ENCODE peak calls at places on chromosome 12, in seven cellular contexts. One of them, this sample, is unnamed. For H3K4me1, the result is how much of the 10 kb centered on the place peaks cover.

GRCh38 chr12:56189918-56190694 is 823 bp upstream of the SMARCC2 start:
- DNase-seq in spleen: peak
- DNase-seq in upper lobe of left lung: peak
- DNase-seq in transverse colon: peak
- DNase-seq in stomach: peak
- DNase-seq in A549: peak
- DNase-seq in HCT116: peak
- DNase-seq in this sample: peak

GRCh38 chr12:27899151-27899661 is 73.3 kb downstream of the PTHLH start:
- DNase-seq in stomach: no peak
- DNase-seq in A549: peak
- DNase-seq in transverse colon: no peak
- DNase-seq in HCT116: no peak
- DNase-seq in upper lobe of left lung: no peak
- DNase-seq in spleen: no peak
- DNase-seq in this sample: no peak

GRCh38 chr12:130014485-130014807 is 110.6 kb upstream of the TMEM132D start:
- DNase-seq in transverse colon: no peak
- DNase-seq in HCT116: no peak
- DNase-seq in A549: peak
- DNase-seq in upper lobe of left lung: no peak
- DNase-seq in stomach: no peak
- DNase-seq in spleen: no peak
- DNase-seq in this sample: no peak

GRCh38 chr12:56078931-56079728 is 835 bp upstream of the ERBB3 start:
- DNase-seq in spleen: peak
- DNase-seq in transverse colon: peak
- DNase-seq in HCT116: peak
- DNase-seq in stomach: peak
- DNase-seq in upper lobe of left lung: peak
- DNase-seq in A549: peak
- DNase-seq in this sample: peak

GRCh38 chr12:51270067-51270846 is at the start of gene SMAGP:
- DNase-seq in upper lobe of left lung: peak
- DNase-seq in transverse colon: peak
- DNase-seq in spleen: peak
- DNase-seq in stomach: peak
- DNase-seq in HCT116: no peak
- DNase-seq in A549: peak
- DNase-seq in this sample: peak

GRCh38 chr12:14665354-14666348 is 30.7 kb downstream of the GUCY2C start:
- DNase-seq in stomach: no peak
- DNase-seq in A549: peak
- DNase-seq in transverse colon: no peak
- DNase-seq in upper lobe of left lung: no peak
- DNase-seq in HCT116: peak
- DNase-seq in spleen: no peak
- DNase-seq in this sample: no peak

GRCh38 chr12:22529281-22530060 is 14.9 kb downstream of the C2CD5 start:
- DNase-seq in A549: peak
- DNase-seq in transverse colon: no peak
- DNase-seq in HCT116: no peak
- DNase-seq in stomach: no peak
- DNase-seq in upper lobe of left lung: no peak
- DNase-seq in spleen: no peak
- DNase-seq in this sample: no peak

GRCh38 chr12:77925536-77926108 is 94.9 kb downstream of the NAV3 start:
- DNase-seq in upper lobe of left lung: peak
- DNase-seq in stomach: peak
- DNase-seq in A549: peak
- DNase-seq in spleen: peak
- DNase-seq in HCT116: peak
- DNase-seq in transverse colon: peak
- DNase-seq in this sample: peak

GRCh38 chr12:62802981-62803380 is 132.0 kb downstream of the PPM1H start:
- DNase-seq in transverse colon: no peak
- DNase-seq in upper lobe of left lung: no peak
- DNase-seq in A549: no peak
- DNase-seq in stomach: no peak
- DNase-seq in HCT116: no peak
- DNase-seq in spleen: no peak
- DNase-seq in this sample: no peak

DNA sequence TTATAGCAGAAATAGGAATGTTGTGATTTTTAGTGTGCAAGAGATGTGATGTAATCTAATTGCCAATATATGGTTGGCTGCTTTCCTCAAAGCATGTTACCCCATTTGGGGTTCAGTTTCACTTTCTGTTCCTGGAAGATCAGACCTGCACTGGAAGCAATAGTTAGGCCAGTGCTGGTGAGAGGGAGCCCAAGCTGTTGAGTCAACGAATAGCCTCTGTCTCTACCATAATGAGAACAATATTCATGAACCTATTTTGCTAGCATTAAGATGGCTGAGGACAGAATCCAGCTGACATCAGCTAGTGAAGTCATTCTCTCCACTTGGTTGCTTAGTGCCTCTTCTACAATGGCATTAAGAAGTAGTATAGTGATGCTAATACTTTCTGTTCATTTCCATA is 379.9 kb upstream of the DCN start:
- DNase-seq in transverse colon: no peak
- DNase-seq in HCT116: no peak
- DNase-seq in stomach: no peak
- DNase-seq in upper lobe of left lung: no peak
- DNase-seq in A549: no peak
- DNase-seq in spleen: no peak
- DNase-seq in this sample: no peak
- H3K4me1 ChIP-seq in transverse colon: under half
- H3K4me1 ChIP-seq in HCT116: under half
- H3K4me1 ChIP-seq in stomach: under half
- H3K4me1 ChIP-seq in upper lobe of left lung: under half
- H3K4me1 ChIP-seq in A549: under half
- H3K4me1 ChIP-seq in spleen: under half
- H3K4me1 ChIP-seq in this sample: under half

DNA sequence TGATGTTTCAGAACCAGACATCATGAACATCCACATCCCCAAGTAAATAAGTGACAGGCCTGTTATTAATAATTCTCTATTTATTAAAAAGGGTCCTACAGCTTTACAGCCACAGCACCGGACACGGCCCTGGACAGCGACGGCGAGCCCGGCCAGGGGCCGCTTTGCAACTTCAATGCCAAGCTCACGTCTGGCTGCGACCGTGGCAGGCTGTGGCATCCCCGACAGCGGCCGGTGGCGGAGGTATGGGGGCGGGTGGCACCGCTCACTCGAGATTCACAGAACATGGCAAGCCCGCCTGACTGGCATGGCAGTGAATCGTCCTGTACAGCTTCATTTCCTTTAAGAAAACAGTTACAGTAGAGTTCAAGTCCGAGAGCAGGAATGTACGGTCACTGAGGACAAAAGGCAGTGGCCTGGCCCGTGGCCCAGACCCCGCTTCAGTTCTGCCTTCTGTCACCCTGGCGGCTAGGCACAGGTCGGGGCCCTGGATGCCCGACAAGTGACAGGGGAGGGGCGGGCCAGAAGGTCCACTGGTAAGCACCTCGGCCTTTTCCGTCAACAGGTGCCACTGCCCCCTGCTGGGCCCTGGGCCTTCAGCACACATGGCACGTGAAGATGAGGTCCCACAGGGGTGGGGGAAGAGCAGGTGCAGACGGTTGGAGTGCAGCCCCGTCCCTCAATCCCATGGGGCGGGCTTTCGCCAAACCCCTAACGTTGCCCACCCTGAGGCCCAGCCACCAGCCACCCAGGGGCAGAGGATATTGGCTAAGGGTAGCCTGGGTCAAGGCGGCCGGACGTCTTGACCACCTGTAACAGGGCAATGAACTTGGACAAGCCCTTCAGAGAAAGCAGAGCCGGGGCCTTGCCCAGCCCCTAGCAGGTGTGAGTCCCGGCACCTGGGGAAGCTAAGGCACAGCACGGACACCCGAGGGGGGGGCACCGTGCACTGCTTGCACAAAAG is 30.3 kb downstream of the HIP1R start:
- DNase-seq in transverse colon: no peak
- DNase-seq in A549: peak
- DNase-seq in HCT116: peak
- DNase-seq in upper lobe of left lung: peak
- DNase-seq in stomach: peak
- DNase-seq in spleen: peak
- DNase-seq in this sample: peak
- TF ChIP-seq POLR2A in transverse colon: no peak
- TF ChIP-seq POLR2A in A549: no peak
- TF ChIP-seq POLR2A in HCT116: no peak
- TF ChIP-seq POLR2A in upper lobe of left lung: no peak
- TF ChIP-seq POLR2A in stomach: no peak
- TF ChIP-seq POLR2A in spleen: no peak
- TF ChIP-seq POLR2A in this sample: no peak

GRCh38 chr12:71010143-71010479 is 89.6 kb upstream of the PTPRR start:
- DNase-seq in A549: no peak
- DNase-seq in spleen: no peak
- DNase-seq in upper lobe of left lung: no peak
- DNase-seq in stomach: no peak
- DNase-seq in transverse colon: no peak
- DNase-seq in HCT116: no peak
- DNase-seq in this sample: no peak

GRCh38 chr12:71011261-71011660 is 90.7 kb upstream of the PTPRR start:
- DNase-seq in stomach: no peak
- DNase-seq in transverse colon: no peak
- DNase-seq in upper lobe of left lung: no peak
- DNase-seq in A549: peak
- DNase-seq in HCT116: no peak
- DNase-seq in spleen: no peak
- DNase-seq in this sample: no peak

GRCh38 chr12:71009414-71010142 is 89.0 kb upstream of the PTPRR start:
- DNase-seq in spleen: no peak
- DNase-seq in HCT116: no peak
- DNase-seq in A549: no peak
- DNase-seq in upper lobe of left lung: no peak
- DNase-seq in transverse colon: no peak
- DNase-seq in stomach: no peak
- DNase-seq in this sample: no peak

GRCh38 chr12:71018682-71019081 is 98.1 kb upstream of the PTPRR start:
- DNase-seq in upper lobe of left lung: no peak
- DNase-seq in stomach: no peak
- DNase-seq in spleen: no peak
- DNase-seq in HCT116: no peak
- DNase-seq in A549: no peak
- DNase-seq in transverse colon: no peak
- DNase-seq in this sample: no peak

GRCh38 chr12:71014180-71014785 is 93.7 kb upstream of the PTPRR start:
- DNase-seq in HCT116: peak
- DNase-seq in A549: peak
- DNase-seq in stomach: no peak
- DNase-seq in transverse colon: no peak
- DNase-seq in upper lobe of left lung: no peak
- DNase-seq in spleen: no peak
- DNase-seq in this sample: no peak
- H3K4me1 ChIP-seq in HCT116: under half
- H3K4me1 ChIP-seq in A549: under half
- H3K4me1 ChIP-seq in stomach: under half
- H3K4me1 ChIP-seq in transverse colon: under half
- H3K4me1 ChIP-seq in upper lobe of left lung: under half
- H3K4me1 ChIP-seq in spleen: under half
- H3K4me1 ChIP-seq in this sample: under half

GRCh38 chr12:121399391-121400331 is at the start of gene RNF34:
- DNase-seq in stomach: peak
- DNase-seq in A549: peak
- DNase-seq in HCT116: peak
- DNase-seq in upper lobe of left lung: peak
- DNase-seq in spleen: peak
- DNase-seq in transverse colon: peak
- DNase-seq in this sample: peak

GRCh38 chr12:121397521-121397920 is 2.4 kb upstream of the RNF34 start:
- DNase-seq in spleen: no peak
- DNase-seq in upper lobe of left lung: no peak
- DNase-seq in stomach: no peak
- DNase-seq in HCT116: no peak
- DNase-seq in A549: no peak
- DNase-seq in transverse colon: no peak
- DNase-seq in this sample: no peak

GRCh38 chr12:121404734-121405133 is 4.8 kb downstream of the RNF34 start:
- DNase-seq in spleen: no peak
- DNase-seq in stomach: peak
- DNase-seq in HCT116: no peak
- DNase-seq in A549: no peak
- DNase-seq in transverse colon: no peak
- DNase-seq in upper lobe of left lung: no peak
- DNase-seq in this sample: peak

GRCh38 chr12:121403721-121404120 is 3.8 kb downstream of the RNF34 start:
- DNase-seq in upper lobe of left lung: no peak
- DNase-seq in transverse colon: no peak
- DNase-seq in stomach: no peak
- DNase-seq in A549: no peak
- DNase-seq in spleen: no peak
- DNase-seq in HCT116: no peak
- DNase-seq in this sample: no peak

GRCh38 chr12:121400332-121401139 is 618 bp downstream of the RNF34 start:
- DNase-seq in transverse colon: peak
- DNase-seq in upper lobe of left lung: peak
- DNase-seq in HCT116: peak
- DNase-seq in stomach: peak
- DNase-seq in A549: peak
- DNase-seq in spleen: peak
- DNase-seq in this sample: no peak
- TF ChIP-seq POLR2A in transverse colon: no peak
- TF ChIP-seq POLR2A in upper lobe of left lung: no peak
- TF ChIP-seq POLR2A in HCT116: no peak
- TF ChIP-seq POLR2A in stomach: peak
- TF ChIP-seq POLR2A in A549: no peak
- TF ChIP-seq POLR2A in spleen: no peak
- TF ChIP-seq POLR2A in this sample: no peak

GRCh38 chr12:6765048-6765633 is 1.0 kb upstream of the PTMS start:
- DNase-seq in transverse colon: no peak
- DNase-seq in HCT116: no peak
- DNase-seq in stomach: no peak
- DNase-seq in upper lobe of left lung: no peak
- DNase-seq in A549: peak
- DNase-seq in spleen: no peak
- DNase-seq in this sample: no peak

GRCh38 chr12:6767301-6767591 is 1.1 kb downstream of the PTMS start:
- DNase-seq in spleen: no peak
- DNase-seq in HCT116: no peak
- DNase-seq in stomach: no peak
- DNase-seq in A549: no peak
- DNase-seq in transverse colon: no peak
- DNase-seq in upper lobe of left lung: no peak
- DNase-seq in this sample: no peak

GRCh38 chr12:6764011-6764828 is 1.9 kb upstream of the PTMS start:
- DNase-seq in stomach: peak
- DNase-seq in spleen: peak
- DNase-seq in A549: peak
- DNase-seq in HCT116: peak
- DNase-seq in upper lobe of left lung: peak
- DNase-seq in transverse colon: peak
- DNase-seq in this sample: peak

GRCh38 chr12:6766651-6767300 is 613 bp downstream of the PTMS start:
- DNase-seq in spleen: peak
- DNase-seq in transverse colon: peak
- DNase-seq in stomach: peak
- DNase-seq in HCT116: no peak
- DNase-seq in A549: peak
- DNase-seq in upper lobe of left lung: peak
- DNase-seq in this sample: peak

GRCh38 chr12:6765634-6766581 is at the start of gene PTMS:
- DNase-seq in stomach: peak
- DNase-seq in transverse colon: peak
- DNase-seq in HCT116: peak
- DNase-seq in spleen: peak
- DNase-seq in A549: peak
- DNase-seq in upper lobe of left lung: peak
- DNase-seq in this sample: peak
- H3K4me1 ChIP-seq in stomach: half or more
- H3K4me1 ChIP-seq in transverse colon: half or more
- H3K4me1 ChIP-seq in HCT116: half or more
- H3K4me1 ChIP-seq in spleen: half or more
- H3K4me1 ChIP-seq in A549: half or more
- H3K4me1 ChIP-seq in upper lobe of left lung: half or more
- H3K4me1 ChIP-seq in this sample: under half

This sample was measured in body of pancreas.